ENCODE peak calls at places on chromosomes 11 and 22, in five cellular contexts. One of them, this sample, is unnamed.

GRCh38 chr22:30511109-30511508 is 5.6 kb upstream of the SEC14L4 start:
- DNase-seq in ovary: no peak
- DNase-seq in PC-3: no peak
- DNase-seq in CD8-positive, alpha-beta memory T cell: no peak
- DNase-seq in gastrocnemius medialis: no peak
- DNase-seq in this sample: no peak

GRCh38 chr22:46331496-46331895 is 4.0 kb upstream of the TRMU start:
- DNase-seq in CD8-positive, alpha-beta memory T cell: no peak
- DNase-seq in ovary: no peak
- DNase-seq in PC-3: no peak
- DNase-seq in gastrocnemius medialis: no peak
- DNase-seq in this sample: no peak

GRCh38 chr11:108654994-108655631 is 9.8 kb upstream of the DDX10 start:
- DNase-seq in gastrocnemius medialis: peak
- DNase-seq in CD8-positive, alpha-beta memory T cell: peak
- DNase-seq in ovary: no peak
- DNase-seq in PC-3: peak
- DNase-seq in this sample: no peak

GRCh38 chr11:62497132-62497915 is 49.3 kb downstream of the AHNAK start:
- DNase-seq in PC-3: peak
- DNase-seq in ovary: no peak
- DNase-seq in CD8-positive, alpha-beta memory T cell: no peak
- DNase-seq in gastrocnemius medialis: peak
- DNase-seq in this sample: no peak

GRCh38 chr11:37108436-37109204 is 510.6 kb upstream of the RAG2 start:
- DNase-seq in ovary: no peak
- DNase-seq in gastrocnemius medialis: no peak
- DNase-seq in CD8-positive, alpha-beta memory T cell: no peak
- DNase-seq in PC-3: peak
- DNase-seq in this sample: no peak

GRCh38 chr11:69241075-69241740 is 52.7 kb upstream of the MYEOV start:
- DNase-seq in CD8-positive, alpha-beta memory T cell: no peak
- DNase-seq in PC-3: peak
- DNase-seq in ovary: no peak
- DNase-seq in gastrocnemius medialis: no peak
- DNase-seq in this sample: no peak

GRCh38 chr22:36365020-36365411 is 22.8 kb downstream of the MYH9 start:
- DNase-seq in ovary: no peak
- DNase-seq in PC-3: peak
- DNase-seq in gastrocnemius medialis: peak
- DNase-seq in CD8-positive, alpha-beta memory T cell: peak
- DNase-seq in this sample: no peak

GRCh38 chr11:9103542-9104276 is 12.3 kb upstream of the SCUBE2 start:
- DNase-seq in PC-3: peak
- DNase-seq in gastrocnemius medialis: no peak
- DNase-seq in ovary: no peak
- DNase-seq in CD8-positive, alpha-beta memory T cell: no peak
- DNase-seq in this sample: no peak

GRCh38 chr22:20061481-20061861 is 18.6 kb upstream of the DGCR8 start:
- DNase-seq in gastrocnemius medialis: no peak
- DNase-seq in ovary: no peak
- DNase-seq in PC-3: no peak
- DNase-seq in CD8-positive, alpha-beta memory T cell: no peak
- DNase-seq in this sample: no peak

GRCh38 chr22:25183959-25184619 is 15.6 kb upstream of the CRYBB3 start:
- DNase-seq in gastrocnemius medialis: no peak
- DNase-seq in ovary: no peak
- DNase-seq in PC-3: no peak
- DNase-seq in CD8-positive, alpha-beta memory T cell: no peak
- DNase-seq in this sample: no peak

GRCh38 chr11:75270896-75271415 is 30.4 kb downstream of the TPBGL start:
- DNase-seq in PC-3: peak
- DNase-seq in gastrocnemius medialis: peak
- DNase-seq in ovary: no peak
- DNase-seq in CD8-positive, alpha-beta memory T cell: no peak
- DNase-seq in this sample: no peak

GRCh38 chr11:134044514-134045284 is 24.2 kb upstream of the JAM3 start:
- DNase-seq in gastrocnemius medialis: no peak
- DNase-seq in PC-3: no peak
- DNase-seq in CD8-positive, alpha-beta memory T cell: no peak
- DNase-seq in ovary: no peak
- DNase-seq in this sample: no peak

GRCh38 chr11:106514706-106515105 is 437.2 kb downstream of the AASDHPPT start:
- DNase-seq in ovary: no peak
- DNase-seq in PC-3: no peak
- DNase-seq in gastrocnemius medialis: no peak
- DNase-seq in CD8-positive, alpha-beta memory T cell: no peak
- DNase-seq in this sample: no peak

GRCh38 chr22:19896665-19897355 is 42.1 kb upstream of the GNB1L start:
- DNase-seq in CD8-positive, alpha-beta memory T cell: no peak
- DNase-seq in PC-3: no peak
- DNase-seq in gastrocnemius medialis: no peak
- DNase-seq in ovary: no peak
- DNase-seq in this sample: no peak

GRCh38 chr11:75771646-75772410 is 3.2 kb downstream of the DGAT2 start:
- DNase-seq in ovary: no peak
- DNase-seq in CD8-positive, alpha-beta memory T cell: no peak
- DNase-seq in PC-3: peak
- DNase-seq in gastrocnemius medialis: no peak
- DNase-seq in this sample: no peak

GRCh38 chr11:61294717-61295595 is at the start of gene VWCE:
- DNase-seq in CD8-positive, alpha-beta memory T cell: peak
- DNase-seq in ovary: peak
- DNase-seq in gastrocnemius medialis: peak
- DNase-seq in PC-3: peak
- DNase-seq in this sample: peak

DNA sequence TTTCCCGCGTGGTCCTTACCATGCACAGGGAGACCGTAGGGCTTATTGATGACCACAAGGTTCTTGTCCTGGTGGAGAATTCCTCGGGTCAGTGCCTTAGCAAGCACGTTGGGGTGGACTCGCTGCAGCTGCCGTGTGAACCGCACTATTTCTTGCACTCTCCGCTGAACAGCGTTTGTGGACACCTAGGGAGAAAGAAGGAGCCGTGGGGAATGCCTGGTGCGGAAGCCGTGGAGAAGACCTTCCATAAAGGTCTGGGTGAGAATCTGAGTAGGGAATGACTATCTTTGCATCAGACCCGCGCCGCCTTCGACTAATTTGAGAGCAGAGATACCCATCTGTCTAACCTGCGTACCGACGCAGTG is 597 bp downstream of the RPUSD4 start:
- DNase-seq in ovary: no peak
- DNase-seq in PC-3: no peak
- DNase-seq in CD8-positive, alpha-beta memory T cell: no peak
- DNase-seq in gastrocnemius medialis: no peak
- DNase-seq in this sample: no peak
- H3K27ac ChIP-seq in ovary: no peak
- H3K27ac ChIP-seq in PC-3: peak
- H3K27ac ChIP-seq in CD8-positive, alpha-beta memory T cell: peak
- H3K27ac ChIP-seq in gastrocnemius medialis: peak
- H3K27ac ChIP-seq in this sample: peak

DNA sequence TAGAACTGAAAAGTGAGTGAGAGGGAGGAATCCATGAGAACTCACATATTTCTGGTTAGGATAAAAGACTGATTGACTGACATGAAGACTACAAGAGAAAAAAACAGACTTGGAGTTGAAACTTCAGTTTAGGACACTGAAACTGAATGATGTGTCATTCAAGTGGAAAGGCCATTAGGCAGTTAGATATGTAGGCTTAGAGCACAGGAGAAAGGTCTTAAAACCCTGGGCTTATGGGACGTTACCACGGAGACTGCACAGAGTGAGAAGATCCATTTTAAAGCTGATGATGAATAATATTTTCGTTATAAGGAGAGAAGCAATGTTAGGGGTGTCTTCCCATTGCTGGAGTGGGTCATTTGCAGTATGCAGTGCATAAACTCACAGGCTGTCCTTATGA is 64.0 kb downstream of the MAML2 start:
- DNase-seq in ovary: no peak
- DNase-seq in PC-3: no peak
- DNase-seq in CD8-positive, alpha-beta memory T cell: no peak
- DNase-seq in gastrocnemius medialis: no peak
- DNase-seq in this sample: no peak
- H3K27ac ChIP-seq in ovary: no peak
- H3K27ac ChIP-seq in PC-3: peak
- H3K27ac ChIP-seq in CD8-positive, alpha-beta memory T cell: peak
- H3K27ac ChIP-seq in gastrocnemius medialis: no peak
- H3K27ac ChIP-seq in this sample: no peak

DNA sequence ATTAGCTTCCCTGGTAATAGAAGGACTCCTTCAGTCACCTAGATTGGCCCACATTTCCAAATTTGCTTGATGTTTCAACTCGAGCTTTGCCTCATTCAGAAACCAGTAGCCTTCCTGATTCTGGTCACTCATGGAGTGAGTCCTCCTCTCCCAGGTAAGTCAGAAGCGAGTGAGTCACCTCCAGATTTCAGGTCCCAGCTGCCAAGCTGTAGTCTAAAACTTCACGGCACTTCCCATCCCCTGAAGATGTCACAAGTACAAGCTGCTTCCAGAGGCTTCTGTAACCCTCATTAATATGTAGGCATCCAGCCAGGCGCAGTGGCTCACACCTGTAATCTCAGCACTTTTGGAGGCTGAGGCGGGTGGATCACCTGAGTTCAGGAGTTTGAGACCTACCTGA is 23.5 kb downstream of the ARHGAP8 start:
- DNase-seq in gastrocnemius medialis: no peak
- DNase-seq in PC-3: peak
- DNase-seq in CD8-positive, alpha-beta memory T cell: no peak
- DNase-seq in ovary: no peak
- DNase-seq in this sample: no peak
- H3K27ac ChIP-seq in gastrocnemius medialis: no peak
- H3K27ac ChIP-seq in PC-3: no peak
- H3K27ac ChIP-seq in CD8-positive, alpha-beta memory T cell: no peak
- H3K27ac ChIP-seq in ovary: no peak
- H3K27ac ChIP-seq in this sample: no peak

DNA sequence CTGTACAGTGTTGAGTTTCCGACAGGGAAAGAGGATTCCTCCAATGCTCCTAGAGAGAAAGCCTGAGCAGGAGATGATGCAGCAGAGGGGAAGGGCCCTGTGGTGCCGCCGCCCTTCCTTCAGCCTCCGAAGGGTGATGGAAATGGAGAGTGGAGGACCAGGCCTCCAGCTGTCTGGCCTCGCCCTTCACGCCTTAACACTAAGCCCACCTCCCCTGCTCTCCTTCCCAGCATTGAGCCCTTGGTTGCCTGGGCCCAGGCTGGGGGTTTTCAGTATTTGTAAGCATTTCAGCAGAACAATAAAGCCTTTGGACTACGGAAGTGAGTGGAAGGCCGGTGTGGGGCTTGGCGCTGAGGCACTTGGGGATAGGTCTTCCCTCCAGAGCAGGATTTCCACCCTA is 21.7 kb downstream of the TREH start:
- DNase-seq in gastrocnemius medialis: no peak
- DNase-seq in CD8-positive, alpha-beta memory T cell: no peak
- DNase-seq in PC-3: no peak
- DNase-seq in ovary: no peak
- DNase-seq in this sample: no peak
- H3K27ac ChIP-seq in gastrocnemius medialis: no peak
- H3K27ac ChIP-seq in CD8-positive, alpha-beta memory T cell: no peak
- H3K27ac ChIP-seq in PC-3: no peak
- H3K27ac ChIP-seq in ovary: no peak
- H3K27ac ChIP-seq in this sample: no peak